ENCODE peak calls at places on chromosome 17, in four cellular contexts. I, M, G and Z are unnamed samples.

GRCh38 chr17:46979023-46979870 is at the start of gene RPRML:
- DNase-seq in I (peak; percentile 47), M (peak; percentile 30), G (no peak), Z (peak; percentile 36)

GRCh38 chr17:38636054-38636453 is 30.3 kb upstream of the SRCIN1 start:
- DNase-seq in I (no peak), M (no peak), G (no peak), Z (no peak)

GRCh38 chr17:77741109-77741508 is 217.4 kb upstream of the TNRC6C start:
- DNase-seq in I (no peak), M (no peak), G (peak; percentile 23), Z (no peak)

GRCh38 chr17:78332991-78333390 is 26.9 kb downstream of the SOCS3 start:
- DNase-seq in I (no peak), M (no peak), G (no peak), Z (no peak)

GRCh38 chr17:75876938-75877751 is 1.2 kb downstream of the TRIM47 start:
- DNase-seq in I (peak; percentile 94), M (peak; percentile 94), G (no peak), Z (peak; percentile 97)

GRCh38 chr17:82583720-82584234 is 64.2 kb downstream of the FOXK2 start:
- DNase-seq in I (no peak), M (no peak), G (no peak), Z (no peak)

GRCh38 chr17:45749831-45750335 is 34.2 kb upstream of the CRHR1 start:
- DNase-seq in I (no peak), M (no peak), G (no peak), Z (no peak)

GRCh38 chr17:3553419-3554401 is 3.9 kb downstream of the TRPV3 start:
- DNase-seq in I (no peak), M (no peak), G (no peak), Z (no peak)

GRCh38 chr17:45660474-45660873 is 123.6 kb upstream of the CRHR1 start:
- DNase-seq in I (no peak), M (no peak), G (no peak), Z (no peak)

GRCh38 chr17:30344283-30345088 is 10.6 kb upstream of the TMIGD1 start:
- DNase-seq in I (peak; percentile 45), M (no peak), G (no peak), Z (no peak)

GRCh38 chr17:37447641-37448040 is 41.0 kb downstream of the TADA2A start:
- DNase-seq in I (peak; percentile 83), M (no peak), G (no peak), Z (peak; percentile 66)

GRCh38 chr17:66200685-66201092 is 8.8 kb upstream of the CEP112 start:
- DNase-seq in I (peak; percentile 74), M (no peak), G (peak; percentile 24), Z (peak; percentile 60)

GRCh38 chr17:38705803-38706624 is 941 bp downstream of the MLLT6 start:
- DNase-seq in I (peak; percentile 59), M (peak; percentile 73), G (peak; percentile 21), Z (peak; percentile 51)

GRCh38 chr17:4444782-4445473 is 11.2 kb downstream of the SPNS3 start:
- DNase-seq in I (peak; percentile 39), M (peak; percentile 69), G (no peak), Z (no peak)

GRCh38 chr17:18039535-18040286 is 503 bp downstream of the GID4 start:
- DNase-seq in I (peak; percentile 66), M (peak; percentile 27), G (no peak), Z (peak; percentile 31)

GRCh38 chr17:10668771-10669170 is 11.7 kb upstream of the MYH3 start:
- DNase-seq in I (peak; percentile 35), M (no peak), G (no peak), Z (no peak)

GRCh38 chr17:17142556-17142955 is 63.6 kb downstream of the PLD6 start:
- DNase-seq in I (no peak), M (peak; percentile 3), G (no peak), Z (no peak)

GRCh38 chr17:73691321-73691766 is 47.1 kb upstream of the SDK2 start:
- DNase-seq in I (no peak), M (no peak), G (no peak), Z (no peak)

GRCh38 chr17:46002311-46002972 is 3.4 kb downstream of the STH start:
- DNase-seq in I (peak; percentile 70), M (peak; percentile 65), G (peak; percentile 60), Z (peak; percentile 75)

GRCh38 chr17:22158364-22158763 is 466.0 kb downstream of the KCNJ18 start:
- DNase-seq in I (no peak), M (no peak), G (no peak), Z (no peak)

GRCh38 chr17:17682737-17683675 is 1.7 kb downstream of the RAI1 start:
- DNase-seq in I (peak; percentile 97), M (peak; percentile 71), G (peak; percentile 49), Z (peak; percentile 95)

GRCh38 chr17:77137111-77137510 is 3.7 kb upstream of the SEC14L1 start:
- DNase-seq in I (no peak), M (no peak), G (no peak), Z (no peak)

GRCh38 chr17:15247891-15248529 is 17.1 kb downstream of the PMP22 start:
- DNase-seq in I (peak; percentile 32), M (no peak), G (no peak), Z (no peak)

GRCh38 chr17:57257911-57258885 is 1.9 kb downstream of the MSI2 start:
- DNase-seq in I (peak; percentile 19), M (no peak), G (no peak), Z (peak; percentile 34)

GRCh38 chr17:61455754-61456681 is 3.8 kb downstream of the TBX4 start:
- DNase-seq in I (no peak), M (no peak), G (no peak), Z (no peak)

GRCh38 chr17:9443811-9444210 is 131.8 kb downstream of the STX8 start:
- DNase-seq in I (no peak), M (no peak), G (no peak), Z (no peak)

GRCh38 chr17:4721203-4722135 is 9.8 kb upstream of the MED11 start:
- DNase-seq in I (no peak), M (no peak), G (peak; percentile 28), Z (no peak)

GRCh38 chr17:60554377-60554788 is 28.3 kb upstream of the APPBP2 start:
- DNase-seq in I (peak; percentile 71), M (no peak), G (no peak), Z (peak; percentile 61)

GRCh38 chr17:67600408-67600807 is 117.3 kb upstream of the NOL11 start:
- DNase-seq in I (no peak), M (no peak), G (no peak), Z (no peak)

GRCh38 chr17:77038860-77039555 is 101.8 kb upstream of the SEC14L1 start:
- DNase-seq in I (no peak), M (no peak), G (no peak), Z (no peak)

GRCh38 chr17:61635913-61636432 is 45.0 kb upstream of the NACA2 start:
- DNase-seq in I (peak; percentile 60), M (no peak), G (peak; percentile 24), Z (peak; percentile 56)

GRCh38 chr17:71202449-71202848 is 918.4 kb upstream of the SOX9 start:
- DNase-seq in I (peak; percentile 13), M (no peak), G (no peak), Z (no peak)

GRCh38 chr17:3964203-3965122 is at the start of gene ATP2A3:
- DNase-seq in I (peak; percentile 43), M (no peak), G (peak; percentile 61), Z (no peak)

GRCh38 chr17:29588561-29589411 is 662 bp downstream of the GIT1 start:
- DNase-seq in I (peak; percentile 69), M (peak; percentile 37), G (peak; percentile 52), Z (peak; percentile 28)

GRCh38 chr17:41775394-41776226 is 10.9 kb downstream of the JUP start:
- DNase-seq in I (no peak), M (no peak), G (no peak), Z (peak; percentile 31)

GRCh38 chr17:13346996-13347762 is 254.6 kb downstream of the HS3ST3A1 start:
- DNase-seq in I (peak; percentile 98), M (no peak), G (no peak), Z (peak; percentile 87)

GRCh38 chr17:43695968-43696865 is 34.5 kb upstream of the MEOX1 start:
- DNase-seq in I (peak; percentile 77), M (no peak), G (no peak), Z (no peak)
- H3K27ac ChIP-seq in I (no peak overlapping the region), M (no peak overlapping the region), G (no peak overlapping the region), Z (no peak overlapping the region)

GRCh38 chr17:69501591-69502468 is 87.3 kb downstream of the MAP2K6 start:
- DNase-seq in I (peak; percentile 68), M (peak; percentile 34), G (no peak), Z (peak; percentile 39)
- H3K4me3 ChIP-seq in I (peak overlapping the region; percentile 45), M (peak overlapping the region; percentile 64), G (no peak overlapping the region), Z (no peak overlapping the region)

GRCh38 chr17:50065056-50065455 is 9.1 kb downstream of the ITGA3 start:
- DNase-seq in I (no peak), M (no peak), G (no peak), Z (no peak)

GRCh38 chr17:50063516-50064252 is 7.8 kb downstream of the ITGA3 start:
- DNase-seq in I (peak; percentile 82), M (no peak), G (no peak), Z (peak; percentile 48)

GRCh38 chr17:50060951-50061712 is 5.2 kb downstream of the ITGA3 start:
- DNase-seq in I (peak; percentile 70), M (peak; percentile 78), G (no peak), Z (peak; percentile 88)

GRCh38 chr17:50064253-50064991 is 8.5 kb downstream of the ITGA3 start:
- DNase-seq in I (peak; percentile 99), M (peak; percentile 62), G (no peak), Z (peak; percentile 100)

GRCh38 chr17:50062323-50063243 is 6.7 kb downstream of the ITGA3 start:
- DNase-seq in I (peak; percentile 92), M (peak; percentile 74), G (no peak), Z (peak; percentile 100)
- H3K27ac ChIP-seq in I (peak overlapping the region; percentile 97), M (peak overlapping the region; percentile 92), G (no peak overlapping the region), Z (peak overlapping the region; percentile 92)

GRCh38 chr17:64706224-64707076 is 44.3 kb upstream of the SMURF2 start:
- DNase-seq in I (peak; percentile 56), M (no peak), G (no peak), Z (no peak)
- H3K4me3 ChIP-seq in I (peak overlapping the region; percentile 49), M (no peak overlapping the region), G (no peak overlapping the region), Z (no peak overlapping the region)

GRCh38 chr17:27585153-27585681 is 45.8 kb upstream of the LGALS9 start:
- DNase-seq in I (no peak), M (no peak), G (no peak), Z (no peak)
- H3K27ac ChIP-seq in I (no peak overlapping the region), M (no peak overlapping the region), G (no peak overlapping the region), Z (no peak overlapping the region)

GRCh38 chr17:74842146-74842598 is 17.5 kb downstream of the GRIN2C start:
- DNase-seq in I (peak; percentile 15), M (no peak), G (no peak), Z (no peak)
- H3K4me3 ChIP-seq in I (no peak overlapping the region), M (peak overlapping the region; percentile 52), G (no peak overlapping the region), Z (peak overlapping the region; percentile 48)

GRCh38 chr17:79837888-79838540 is 1.2 kb downstream of the CBX4 start:
- DNase-seq in I (no peak), M (peak; percentile 24), G (no peak), Z (no peak)
- H3K27ac ChIP-seq in I (peak overlapping the region; percentile 72), M (peak overlapping the region; percentile 82), G (peak overlapping the region; percentile 89), Z (peak overlapping the region; percentile 29)

GRCh38 chr17:1574697-1575471 is 12.3 kb upstream of the PITPNA start:
- DNase-seq in I (no peak), M (no peak), G (no peak), Z (no peak)
- H3K4me3 ChIP-seq in I (no peak overlapping the region), M (peak overlapping the region; percentile 11), G (no peak overlapping the region), Z (no peak overlapping the region)